ENCODE peak calls at places on chromosomes 4 and X, in five cellular contexts. A is SK-N-SH, G is GM23338, C is GM12878, N is A549. O is an unnamed sample.
A peak's percentile ranks its signal among the peaks of the same experiment; 100 is the strongest.

GRCh38 chrX:13128104-13128503 is 83.7 kb upstream of the FAM9C start:
- DNase-seq in C (no peak), G (no peak), N (no peak), A (no peak), O (no peak)

GRCh38 chr4:133150643-133151300 is 1.7 kb downstream of the PCDH10 start:
- DNase-seq in G (peak; percentile 66), C (no peak), N (peak; percentile 14), A (peak; percentile 20), O (no peak)

GRCh38 chrX:72245461-72246089 is 6.7 kb upstream of the ERCC6L start:
- DNase-seq in G (peak; percentile 74), N (peak; percentile 60), A (peak; percentile 79), C (no peak), O (no peak)

GRCh38 chr4:83639849-83640493 is 104.1 kb downstream of the GPAT3 start:
- DNase-seq in G (peak; percentile 83), A (peak; percentile 47), C (peak; percentile 42), N (peak; percentile 73), O (peak; percentile 66)

GRCh38 chrX:79169484-79169883 is 25.0 kb downstream of the GPR174 start:
- DNase-seq in A (no peak), C (no peak), N (no peak), G (no peak), O (no peak)

GRCh38 chrX:106903291-106903820 is at the start of gene RIPPLY1:
- DNase-seq in G (no peak), N (no peak), C (peak; percentile 2), A (no peak), O (no peak)

GRCh38 chr4:109078724-109079123 is 223.7 kb downstream of the COL25A1 start:
- DNase-seq in N (no peak), G (no peak), A (no peak), C (no peak), O (no peak)

GRCh38 chrX:76126851-76127250 is 46.0 kb upstream of the PBDC1 start:
- DNase-seq in N (no peak), G (no peak), A (no peak), C (no peak), O (no peak)

GRCh38 chrX:149259241-149259640 is 245.9 kb downstream of the IDS start:
- DNase-seq in N (no peak), A (no peak), C (no peak), G (no peak), O (no peak)

GRCh38 chr4:5676763-5677162 is 31.6 kb downstream of the EVC2 start:
- DNase-seq in G (no peak), N (no peak), A (no peak), C (no peak), O (no peak)

GRCh38 chr4:41722171-41722570 is 26.4 kb downstream of the PHOX2B start:
- DNase-seq in A (no peak), C (no peak), N (no peak), G (no peak), O (no peak)

GRCh38 chr4:8317474-8317873 is 47.9 kb downstream of the HTRA3 start:
- DNase-seq in G (no peak), A (no peak), N (no peak), C (no peak), O (no peak)

GRCh38 chrX:77894921-77895886 is at the start of gene MAGT1:
- DNase-seq in A (peak; percentile 86), G (peak; percentile 95), C (peak; percentile 90), N (peak; percentile 97), O (peak; percentile 95)

GRCh38 chr4:24471623-24472510 is 112.5 kb downstream of the DHX15 start:
- DNase-seq in N (peak; percentile 3), G (peak; percentile 79), A (peak; percentile 51), C (no peak), O (no peak)

GRCh38 chrX:5236096-5236495 is 992.6 kb downstream of the NLGN4X start:
- DNase-seq in A (peak; percentile 8), G (peak; percentile 39), N (peak; percentile 27), C (no peak), O (peak; percentile 7)

GRCh38 chr4:91256043-91256442 is 1047.7 kb upstream of the GRID2 start:
- DNase-seq in A (no peak), G (peak; percentile 82), N (peak; percentile 1), C (no peak), O (no peak)

GRCh38 chrX:110070970-110071369 is 68.1 kb downstream of the TMEM164 start:
- DNase-seq in A (no peak), C (no peak), N (no peak), G (no peak), O (no peak)

GRCh38 chr4:72886602-72887001 is 182.9 kb downstream of the COX18 start:
- DNase-seq in N (no peak), G (peak; percentile 23), C (no peak), A (peak; percentile 16), O (no peak)

GRCh38 chrX:85922821-85923220 is 124.5 kb downstream of the CHM start:
- DNase-seq in A (no peak), N (no peak), C (no peak), G (no peak), O (no peak)

GRCh38 chr4:181777518-181777917 is 465.7 kb upstream of the TENM3 start:
- DNase-seq in N (no peak), A (no peak), G (no peak), C (no peak), O (no peak)

GRCh38 chrX:153832732-153833131 is 2.4 kb upstream of the PDZD4 start:
- DNase-seq in G (no peak), A (no peak), C (no peak), N (no peak), O (no peak)

GRCh38 chr4:82223715-82224114 is 150.1 kb downstream of the HNRNPD start:
- DNase-seq in A (no peak), C (no peak), G (peak; percentile 70), N (no peak), O (peak; percentile 88)

GRCh38 chr4:8547108-8547911 is 32.9 kb upstream of the GPR78 start:
- DNase-seq in G (peak; percentile 91), A (peak; percentile 36), C (no peak), N (peak; percentile 35), O (no peak)

GRCh38 chrX:119228506-119229290 is 7.4 kb upstream of the PGRMC1 start:
- DNase-seq in G (no peak), A (no peak), N (peak; percentile 56), C (no peak), O (no peak)

GRCh38 chr4:7017446-7018048 is 25.6 kb upstream of the TADA2B start:
- DNase-seq in G (no peak), A (no peak), N (no peak), C (no peak), O (no peak)

GRCh38 chr4:95077864-95078263 is 320.1 kb downstream of the BMPR1B start:
- DNase-seq in N (no peak), A (no peak), C (no peak), G (no peak), O (no peak)

GRCh38 chr4:152485726-152486276 is 50.1 kb downstream of the FBXW7 start:
- DNase-seq in N (peak; percentile 91), A (no peak), G (no peak), C (peak; percentile 86), O (no peak)

GRCh38 chr4:79934660-79935059 is 138.4 kb downstream of the ANTXR2 start:
- DNase-seq in G (no peak), C (no peak), A (no peak), N (no peak), O (no peak)

DNA sequence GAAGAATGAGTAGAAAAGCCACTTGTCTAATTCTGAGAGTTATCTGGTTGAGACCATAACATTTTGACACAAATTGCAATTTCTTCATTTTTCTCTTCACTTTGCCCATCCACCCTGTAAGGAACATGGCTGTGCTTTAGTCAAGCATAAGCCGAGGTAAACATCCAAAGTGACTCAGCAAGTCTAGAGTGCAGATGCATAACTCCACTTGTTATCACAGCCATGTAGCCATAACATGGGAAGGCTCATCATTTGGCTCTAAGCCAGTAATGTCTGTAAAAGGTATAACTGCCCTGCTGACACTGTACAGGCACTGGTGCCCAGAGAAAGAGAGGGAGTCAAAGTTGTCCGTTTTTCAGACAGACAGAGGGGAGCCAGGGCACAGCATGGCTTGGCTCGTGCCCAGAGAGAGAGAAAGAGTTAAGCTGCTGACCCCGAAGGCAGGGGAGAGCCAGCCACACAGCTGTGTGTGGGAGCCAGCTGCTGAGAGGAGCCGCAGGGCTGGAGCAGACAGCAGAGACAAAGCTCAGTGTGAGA is 76.9 kb upstream of the EXOC1L start:
- DNase-seq in G (no peak), C (no peak), A (peak; percentile 53), N (peak; percentile 24), O (no peak)
- TF ChIP-seq REST in G (no peak), C (no peak), A (no peak), N (no peak), O (no peak)

GRCh38 chr4:148065069-148065468 is 333.2 kb downstream of the ARHGAP10 start:
- DNase-seq in A (no peak), N (no peak), C (no peak), G (no peak), O (no peak)
- TF ChIP-seq REST in A (no peak), N (no peak), C (no peak), G (no peak), O (no peak)

DNA sequence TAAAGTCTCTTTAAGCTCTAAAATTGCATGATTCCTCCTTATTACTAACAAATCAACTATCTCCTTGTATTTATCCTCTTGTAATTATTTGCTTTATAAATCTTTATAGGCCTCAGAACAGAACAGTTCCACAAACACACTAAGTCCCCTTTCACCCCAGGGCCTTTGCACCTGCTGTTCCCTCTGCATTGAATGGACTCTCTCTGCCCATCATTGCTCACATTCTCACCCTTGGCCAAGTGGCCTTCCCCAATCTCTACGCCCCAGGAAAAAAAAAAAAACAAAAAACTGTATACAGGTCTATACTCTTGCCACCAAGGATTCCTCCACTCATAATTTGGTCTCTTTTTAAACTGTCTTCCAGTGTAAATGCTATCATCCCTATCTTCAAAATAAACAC is 53.7 kb downstream of the TEC start:
- DNase-seq in A (no peak), C (no peak), N (no peak), G (no peak), O (no peak)
- TF ChIP-seq REST in A (no peak), C (no peak), N (no peak), G (no peak), O (no peak)

GRCh38 chrX:102654696-102655095 is 3.4 kb downstream of the GPRASP1 start:
- DNase-seq in N (no peak), C (no peak), A (no peak), G (no peak), O (no peak)
- TF ChIP-seq REST in N (no peak), C (no peak), A (no peak), G (no peak), O (no peak)

DNA sequence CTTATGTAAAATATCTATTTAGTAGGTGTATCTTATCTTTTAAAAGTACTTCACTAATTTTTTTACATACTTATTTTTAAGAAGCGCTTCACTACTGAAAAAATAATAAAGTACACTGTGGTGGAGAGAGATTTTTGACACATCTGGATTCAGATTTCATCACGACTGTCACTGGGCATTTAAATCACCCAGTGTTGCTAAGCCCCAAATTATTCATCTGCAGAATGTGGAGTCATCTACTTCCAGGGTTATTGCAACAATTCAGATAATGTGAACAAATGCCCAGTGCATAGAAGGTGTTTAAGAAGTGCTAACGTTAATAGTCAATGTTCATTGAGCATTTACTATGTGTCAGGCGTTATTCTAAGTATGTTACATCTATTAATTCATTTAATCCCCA is 41.8 kb downstream of the AASDH start:
- DNase-seq in C (no peak), N (no peak), G (no peak), A (no peak), O (no peak)
- TF ChIP-seq REST in C (no peak), N (no peak), G (no peak), A (no peak), O (no peak)

GRCh38 chr4:168701061-168701460 is 204.2 kb downstream of the PALLD start:
- DNase-seq in A (no peak), C (no peak), N (no peak), G (no peak), O (no peak)
- TF ChIP-seq REST in A (no peak), C (no peak), N (no peak), G (no peak), O (no peak)

GRCh38 chr4:175622887-175623286 is 189.2 kb downstream of the GPM6A start:
- DNase-seq in G (peak; percentile 7), N (no peak), A (no peak), C (no peak), O (no peak)
- TF ChIP-seq REST in G (no peak), N (no peak), A (no peak), C (no peak), O (no peak)